ENCODE peak calls at places on chromosomes 1 and 21, in eight cellular contexts. F is RPMI8226; O is stimulated activated CD4-positive, alpha-beta T cell treated with anti-CD3 and anti-CD28 coated beads, TNF-alpha, amount 100 ng/mL, for 4 hours; R is AG10803; Q is NCI-H146; N is H54; C is EH; T is activated CD8-positive, alpha-beta memory T cell treated with anti-CD3 and anti-CD28 coated beads for 1 hour. V is an unnamed sample.

GRCh38 chr1:38885092-38885491 is 3.7 kb upstream of the GJA9 start:
- DNase-seq in F (no peak), O (no peak), R (no peak), Q (no peak), N (no peak), C (no peak), T (no peak), V (no peak)

GRCh38 chr1:96028071-96028470 is 693.5 kb upstream of the PTBP2 start:
- DNase-seq in F (no peak), O (no peak), R (no peak), Q (no peak), N (no peak), C (no peak), T (no peak), V (no peak)

GRCh38 chr21:17466166-17466565 is 46.7 kb upstream of the CXADR start:
- DNase-seq in F (no peak), O (no peak), R (peak; percentile 26), Q (no peak), N (no peak), C (peak; percentile 56), T (no peak), V (peak; percentile 6)

GRCh38 chr1:190491404-190491803 is 13.7 kb upstream of the BRINP3 start:
- DNase-seq in F (no peak), O (no peak), R (no peak), Q (no peak), N (no peak), C (no peak), T (no peak), V (no peak)

GRCh38 chr1:224183591-224184312 is 712 bp downstream of the DEGS1 start:
- DNase-seq in F (peak; percentile 77), O (peak; percentile 29), R (peak; percentile 83), Q (peak; percentile 66), N (peak; percentile 56), C (peak; percentile 79), T (no peak), V (peak; percentile 74)

GRCh38 chr1:209900734-209901133 is 37.3 kb upstream of the SYT14 start:
- DNase-seq in F (no peak), O (no peak), R (peak; percentile 71), Q (no peak), N (no peak), C (peak; percentile 79), T (no peak), V (no peak)

GRCh38 chr1:180231506-180232420 is 1.7 kb downstream of the LHX4 start:
- DNase-seq in F (peak; percentile 80), O (no peak), R (no peak), Q (peak; percentile 33), N (peak; percentile 90), C (peak; percentile 59), T (no peak), V (peak; percentile 58)

GRCh38 chr21:45867041-45867630 is 114.4 kb upstream of the COL6A1 start:
- DNase-seq in F (no peak), O (no peak), R (no peak), Q (no peak), N (no peak), C (no peak), T (no peak), V (no peak)

GRCh38 chr1:18927082-18927653 is 24.8 kb upstream of the ALDH4A1 start:
- DNase-seq in F (peak; percentile 94), O (no peak), R (no peak), Q (no peak), N (no peak), C (no peak), T (no peak), V (no peak)

GRCh38 chr1:229452956-229453801 is 19.3 kb upstream of the ACTA1 start:
- DNase-seq in F (no peak), O (no peak), R (peak; percentile 43), Q (peak; percentile 13), N (no peak), C (peak; percentile 44), T (no peak), V (peak; percentile 50)

GRCh38 chr21:42301371-42302291 is 13.6 kb downstream of the TFF3 start:
- DNase-seq in F (no peak), O (no peak), R (no peak), Q (no peak), N (no peak), C (no peak), T (no peak), V (no peak)

GRCh38 chr1:35845766-35846165 is 37.2 kb upstream of the AGO1 start:
- DNase-seq in F (no peak), O (no peak), R (peak; percentile 41), Q (no peak), N (no peak), C (peak; percentile 15), T (no peak), V (no peak)

GRCh38 chr1:3838788-3839187 is 18.2 kb downstream of the CEP104 start:
- DNase-seq in F (no peak), O (no peak), R (no peak), Q (no peak), N (no peak), C (no peak), T (no peak), V (no peak)

GRCh38 chr1:192759104-192759503 is 49.7 kb upstream of the RGS2 start:
- DNase-seq in F (no peak), O (no peak), R (no peak), Q (no peak), N (no peak), C (no peak), T (no peak), V (no peak)

GRCh38 chr1:216186816-216187215 is 236.4 kb downstream of the USH2A start:
- DNase-seq in F (peak; percentile 21), O (no peak), R (no peak), Q (no peak), N (no peak), C (peak; percentile 28), T (no peak), V (peak; percentile 39)

GRCh38 chr1:226678251-226678650 is 60.8 kb downstream of the ITPKB start:
- DNase-seq in F (no peak), O (no peak), R (no peak), Q (no peak), N (no peak), C (no peak), T (no peak), V (no peak)

GRCh38 chr1:32426489-32427255 is 32.4 kb upstream of the BSDC1 start:
- DNase-seq in F (no peak), O (no peak), R (no peak), Q (peak; percentile 49), N (no peak), C (peak; percentile 30), T (no peak), V (no peak)

V was measured in OCI-M1.